ENCODE peak calls at places on chromosome 21, in seven cellular contexts. One of them, this sample, is unnamed.

GRCh38 chr21:32328595-32328994 is 29.9 kb downstream of the MRAP start:
- DNase-seq in esophagus squamous epithelium: no peak
- DNase-seq in tibial nerve: no peak
- DNase-seq in Peyer's patch: no peak
- DNase-seq in H54: no peak
- DNase-seq in A549: no peak
- DNase-seq in erythroblast: no peak
- DNase-seq in this sample: no peak

GRCh38 chr21:30014883-30015282 is 75.1 kb upstream of the GRIK1 start:
- DNase-seq in esophagus squamous epithelium: no peak
- DNase-seq in tibial nerve: no peak
- DNase-seq in Peyer's patch: no peak
- DNase-seq in H54: no peak
- DNase-seq in A549: no peak
- DNase-seq in erythroblast: no peak
- DNase-seq in this sample: no peak

GRCh38 chr21:28436286-28436932 is 556.3 kb downstream of the LTN1 start:
- DNase-seq in esophagus squamous epithelium: no peak
- DNase-seq in tibial nerve: no peak
- DNase-seq in Peyer's patch: no peak
- DNase-seq in H54: peak
- DNase-seq in A549: no peak
- DNase-seq in erythroblast: no peak
- DNase-seq in this sample: no peak

GRCh38 chr21:17622018-17622417 is 9.3 kb upstream of the BTG3 start:
- DNase-seq in esophagus squamous epithelium: no peak
- DNase-seq in tibial nerve: no peak
- DNase-seq in Peyer's patch: no peak
- DNase-seq in H54: no peak
- DNase-seq in A549: no peak
- DNase-seq in erythroblast: no peak
- DNase-seq in this sample: no peak

GRCh38 chr21:36783612-36784383 is 84.9 kb downstream of the SIM2 start:
- DNase-seq in esophagus squamous epithelium: no peak
- DNase-seq in tibial nerve: no peak
- DNase-seq in Peyer's patch: peak
- DNase-seq in H54: peak
- DNase-seq in A549: peak
- DNase-seq in erythroblast: no peak
- DNase-seq in this sample: no peak

GRCh38 chr21:21064353-21064752 is 66.1 kb downstream of the NCAM2 start:
- DNase-seq in esophagus squamous epithelium: no peak
- DNase-seq in tibial nerve: no peak
- DNase-seq in Peyer's patch: no peak
- DNase-seq in H54: no peak
- DNase-seq in A549: no peak
- DNase-seq in erythroblast: no peak
- DNase-seq in this sample: no peak

GRCh38 chr21:32001390-32001789 is 128.6 kb downstream of the HUNK start:
- DNase-seq in esophagus squamous epithelium: no peak
- DNase-seq in tibial nerve: no peak
- DNase-seq in Peyer's patch: no peak
- DNase-seq in H54: no peak
- DNase-seq in A549: no peak
- DNase-seq in erythroblast: no peak
- DNase-seq in this sample: no peak

GRCh38 chr21:34992180-34992579 is 56.9 kb downstream of the RUNX1 start:
- DNase-seq in esophagus squamous epithelium: no peak
- DNase-seq in tibial nerve: no peak
- DNase-seq in Peyer's patch: no peak
- DNase-seq in H54: no peak
- DNase-seq in A549: no peak
- DNase-seq in erythroblast: no peak
- DNase-seq in this sample: no peak

GRCh38 chr21:16821588-16821987 is 691.3 kb upstream of the CXADR start:
- DNase-seq in esophagus squamous epithelium: no peak
- DNase-seq in tibial nerve: no peak
- DNase-seq in Peyer's patch: no peak
- DNase-seq in H54: no peak
- DNase-seq in A549: no peak
- DNase-seq in erythroblast: no peak
- DNase-seq in this sample: no peak

GRCh38 chr21:36704281-36704957 is 5.5 kb downstream of the SIM2 start:
- DNase-seq in esophagus squamous epithelium: no peak
- DNase-seq in tibial nerve: no peak
- DNase-seq in Peyer's patch: peak
- DNase-seq in H54: no peak
- DNase-seq in A549: no peak
- DNase-seq in erythroblast: no peak
- DNase-seq in this sample: no peak

GRCh38 chr21:44330698-44331097 is 8.5 kb downstream of the CFAP410 start:
- DNase-seq in esophagus squamous epithelium: no peak
- DNase-seq in tibial nerve: no peak
- DNase-seq in Peyer's patch: no peak
- DNase-seq in H54: no peak
- DNase-seq in A549: no peak
- DNase-seq in erythroblast: no peak
- DNase-seq in this sample: no peak
- TF ChIP-seq POLR2A in esophagus squamous epithelium: no peak
- TF ChIP-seq POLR2A in tibial nerve: no peak
- TF ChIP-seq POLR2A in Peyer's patch: no peak
- TF ChIP-seq POLR2A in H54: no peak
- TF ChIP-seq POLR2A in A549: no peak
- TF ChIP-seq POLR2A in erythroblast: no peak
- TF ChIP-seq POLR2A in this sample: no peak

DNA sequence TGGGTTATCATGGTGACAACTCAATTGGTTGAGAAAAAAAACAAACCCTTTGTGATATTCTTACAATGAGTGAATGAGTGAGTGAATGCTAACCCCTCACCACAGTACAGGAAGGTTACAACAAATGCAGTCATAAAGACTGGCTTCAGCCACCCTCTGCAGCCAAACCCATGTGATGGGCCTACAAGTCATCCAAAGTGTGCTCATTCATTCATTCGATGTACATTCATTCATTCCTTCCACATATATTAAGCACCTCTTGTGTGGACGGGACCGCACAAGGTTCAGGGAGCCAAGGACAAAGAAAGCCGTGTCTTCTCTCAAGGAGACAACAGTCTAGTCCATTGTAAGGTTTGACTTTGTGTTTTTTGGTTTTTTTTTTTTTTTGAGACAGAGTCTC is 49.4 kb downstream of the WDR4 start:
- DNase-seq in esophagus squamous epithelium: no peak
- DNase-seq in tibial nerve: no peak
- DNase-seq in Peyer's patch: peak
- DNase-seq in H54: no peak
- DNase-seq in A549: no peak
- DNase-seq in erythroblast: no peak
- DNase-seq in this sample: no peak
- TF ChIP-seq POLR2A in esophagus squamous epithelium: no peak
- TF ChIP-seq POLR2A in tibial nerve: no peak
- TF ChIP-seq POLR2A in Peyer's patch: no peak
- TF ChIP-seq POLR2A in H54: no peak
- TF ChIP-seq POLR2A in A549: no peak
- TF ChIP-seq POLR2A in erythroblast: no peak
- TF ChIP-seq POLR2A in this sample: no peak

GRCh38 chr21:25512095-25513086 is 94.9 kb downstream of the MRPL39 start:
- DNase-seq in esophagus squamous epithelium: no peak
- DNase-seq in tibial nerve: peak
- DNase-seq in Peyer's patch: no peak
- DNase-seq in H54: no peak
- DNase-seq in A549: no peak
- DNase-seq in erythroblast: no peak
- DNase-seq in this sample: no peak

GRCh38 chr21:25507522-25507921 is 99.8 kb downstream of the MRPL39 start:
- DNase-seq in esophagus squamous epithelium: no peak
- DNase-seq in tibial nerve: no peak
- DNase-seq in Peyer's patch: no peak
- DNase-seq in H54: no peak
- DNase-seq in A549: peak
- DNase-seq in erythroblast: no peak
- DNase-seq in this sample: no peak

GRCh38 chr21:25506887-25507286 is 100.4 kb downstream of the MRPL39 start:
- DNase-seq in esophagus squamous epithelium: no peak
- DNase-seq in tibial nerve: no peak
- DNase-seq in Peyer's patch: no peak
- DNase-seq in H54: no peak
- DNase-seq in A549: peak
- DNase-seq in erythroblast: no peak
- DNase-seq in this sample: no peak

GRCh38 chr21:25508364-25508763 is 98.9 kb downstream of the MRPL39 start:
- DNase-seq in esophagus squamous epithelium: no peak
- DNase-seq in tibial nerve: no peak
- DNase-seq in Peyer's patch: no peak
- DNase-seq in H54: no peak
- DNase-seq in A549: no peak
- DNase-seq in erythroblast: no peak
- DNase-seq in this sample: no peak

DNA sequence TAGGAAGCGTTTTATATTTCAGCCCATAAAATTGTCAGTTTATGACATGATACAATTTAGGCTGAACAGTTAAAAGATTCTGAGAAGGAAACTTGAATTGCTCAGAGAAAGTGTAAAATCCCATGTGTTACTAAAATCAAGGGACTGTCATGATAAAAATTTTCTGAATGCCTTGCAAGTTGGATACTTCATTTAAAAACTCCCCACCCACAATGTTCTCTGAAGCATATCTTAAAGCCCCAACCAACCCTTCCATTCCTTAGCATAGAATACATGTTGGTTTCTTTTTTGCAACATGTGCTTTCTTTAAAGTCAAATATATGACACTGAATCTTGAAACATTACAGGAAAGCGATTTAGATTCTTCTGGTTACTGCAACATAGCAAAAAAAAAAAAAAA is 97.4 kb downstream of the MRPL39 start:
- DNase-seq in esophagus squamous epithelium: no peak
- DNase-seq in tibial nerve: no peak
- DNase-seq in Peyer's patch: no peak
- DNase-seq in H54: no peak
- DNase-seq in A549: no peak
- DNase-seq in erythroblast: no peak
- DNase-seq in this sample: no peak
- TF ChIP-seq POLR2A in esophagus squamous epithelium: no peak
- TF ChIP-seq POLR2A in tibial nerve: no peak
- TF ChIP-seq POLR2A in Peyer's patch: no peak
- TF ChIP-seq POLR2A in H54: no peak
- TF ChIP-seq POLR2A in A549: no peak
- TF ChIP-seq POLR2A in erythroblast: no peak
- TF ChIP-seq POLR2A in this sample: peak

DNA sequence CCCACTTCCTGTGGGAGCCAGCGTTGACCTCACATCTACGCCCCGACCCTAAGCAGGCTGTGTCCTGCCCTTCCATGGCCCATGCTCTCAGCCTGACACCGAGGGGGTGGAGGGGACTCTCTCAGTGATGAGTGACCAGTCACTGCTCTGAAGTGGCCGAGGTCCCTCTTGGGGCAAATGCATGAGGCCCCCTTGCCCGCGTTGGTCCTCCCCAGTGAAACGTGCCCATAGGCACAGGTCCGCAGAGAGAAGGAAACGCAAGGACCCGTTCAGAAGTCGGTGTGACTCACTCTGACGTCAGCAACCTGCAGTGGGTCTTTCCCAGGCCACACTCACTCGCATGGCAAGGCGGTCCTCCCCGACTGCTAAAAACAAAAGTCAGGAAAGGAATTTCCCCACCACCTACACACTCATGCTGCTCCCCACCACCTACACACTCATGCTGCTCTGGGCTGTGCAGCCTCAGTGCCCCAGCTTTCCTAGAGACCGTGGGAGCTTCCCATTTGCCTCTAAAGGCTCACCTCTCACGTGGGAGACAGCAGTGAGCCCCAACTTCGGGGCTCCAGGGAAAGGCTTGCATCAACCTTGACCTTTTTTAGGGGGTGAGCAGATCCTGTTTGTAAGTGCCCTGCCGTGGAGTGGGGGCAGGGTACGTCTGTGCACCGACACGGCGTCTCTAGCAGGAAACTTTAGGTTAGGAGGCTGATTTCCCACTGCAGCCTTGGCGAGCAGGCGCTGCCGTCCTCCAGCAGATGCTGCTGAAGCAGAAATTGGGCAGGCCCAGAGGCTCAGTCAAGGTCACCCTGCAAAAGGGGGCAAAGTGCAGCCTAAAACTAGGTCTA is 11.4 kb downstream of the UBASH3A start:
- DNase-seq in esophagus squamous epithelium: no peak
- DNase-seq in tibial nerve: no peak
- DNase-seq in Peyer's patch: peak
- DNase-seq in H54: peak
- DNase-seq in A549: peak
- DNase-seq in erythroblast: no peak
- DNase-seq in this sample: peak
- TF ChIP-seq POLR2A in esophagus squamous epithelium: no peak
- TF ChIP-seq POLR2A in tibial nerve: no peak
- TF ChIP-seq POLR2A in Peyer's patch: no peak
- TF ChIP-seq POLR2A in H54: no peak
- TF ChIP-seq POLR2A in A549: no peak
- TF ChIP-seq POLR2A in erythroblast: no peak
- TF ChIP-seq POLR2A in this sample: no peak

GRCh38 chr21:15751037-15751436 is 21.3 kb downstream of the USP25 start:
- DNase-seq in esophagus squamous epithelium: no peak
- DNase-seq in tibial nerve: no peak
- DNase-seq in Peyer's patch: no peak
- DNase-seq in H54: no peak
- DNase-seq in A549: no peak
- DNase-seq in erythroblast: no peak
- DNase-seq in this sample: no peak

GRCh38 chr21:15755125-15755524 is 25.3 kb downstream of the USP25 start:
- DNase-seq in esophagus squamous epithelium: no peak
- DNase-seq in tibial nerve: no peak
- DNase-seq in Peyer's patch: no peak
- DNase-seq in H54: no peak
- DNase-seq in A549: no peak
- DNase-seq in erythroblast: no peak
- DNase-seq in this sample: no peak

GRCh38 chr21:15751561-15751960 is 21.8 kb downstream of the USP25 start:
- DNase-seq in esophagus squamous epithelium: no peak
- DNase-seq in tibial nerve: no peak
- DNase-seq in Peyer's patch: no peak
- DNase-seq in H54: no peak
- DNase-seq in A549: no peak
- DNase-seq in erythroblast: no peak
- DNase-seq in this sample: no peak

GRCh38 chr21:15754640-15755039 is 24.9 kb downstream of the USP25 start:
- DNase-seq in esophagus squamous epithelium: no peak
- DNase-seq in tibial nerve: no peak
- DNase-seq in Peyer's patch: no peak
- DNase-seq in H54: no peak
- DNase-seq in A549: peak
- DNase-seq in erythroblast: no peak
- DNase-seq in this sample: no peak

DNA sequence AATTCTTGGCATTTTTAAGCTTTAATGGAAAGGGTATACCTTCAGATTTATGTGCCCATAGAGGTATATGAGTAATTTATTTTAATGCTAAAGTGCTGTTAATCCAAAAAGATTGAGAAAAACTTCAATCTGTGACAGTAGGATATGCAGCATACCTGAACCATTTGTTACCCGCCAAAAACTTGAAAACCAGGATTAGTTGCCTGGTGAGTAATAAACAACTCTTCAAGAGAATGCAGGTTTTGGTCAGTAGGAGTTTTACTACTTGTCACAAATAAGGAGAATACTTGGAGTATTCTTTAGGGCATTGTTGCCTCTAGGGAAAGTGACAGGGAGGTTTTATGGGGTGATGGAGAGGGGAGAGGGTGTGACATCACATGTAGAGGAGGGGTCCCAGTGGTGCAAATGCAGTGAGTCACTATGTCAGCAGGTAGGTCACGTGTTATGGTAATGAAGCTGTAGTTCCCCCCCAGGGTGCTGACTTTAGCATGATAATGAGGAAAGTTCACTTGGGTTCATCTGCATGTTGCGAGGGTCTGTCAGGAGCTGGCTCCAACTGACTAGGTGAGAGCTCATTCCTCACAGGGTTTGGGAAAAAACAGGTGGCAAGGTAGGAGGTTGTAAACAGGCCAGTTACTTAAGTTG is 23.1 kb downstream of the USP25 start:
- DNase-seq in esophagus squamous epithelium: no peak
- DNase-seq in tibial nerve: no peak
- DNase-seq in Peyer's patch: no peak
- DNase-seq in H54: no peak
- DNase-seq in A549: no peak
- DNase-seq in erythroblast: peak
- DNase-seq in this sample: no peak
- TF ChIP-seq POLR2A in esophagus squamous epithelium: no peak
- TF ChIP-seq POLR2A in tibial nerve: no peak
- TF ChIP-seq POLR2A in Peyer's patch: no peak
- TF ChIP-seq POLR2A in H54: no peak
- TF ChIP-seq POLR2A in A549: no peak
- TF ChIP-seq POLR2A in erythroblast: no peak
- TF ChIP-seq POLR2A in this sample: no peak